ENCODE peak calls at places on chromosomes 1 and 21, in four cellular contexts. T is OCI-LY7, K is PC-9, P is endodermal cell. S is an unnamed sample.
A peak's percentile ranks its signal among the peaks of the same experiment; 100 is the strongest.

GRCh38 chr1:165773324-165773965 is 4.8 kb upstream of the TMCO1 start:
- DNase-seq in T (no peak), K (peak; percentile 62), P (no peak), S (no peak)

GRCh38 chr1:193569696-193570269 is 383.4 kb upstream of the B3GALT2 start:
- DNase-seq in T (no peak), K (peak; percentile 36), P (no peak), S (no peak)

GRCh38 chr1:6003568-6004411 is 11.6 kb upstream of the NPHP4 start:
- DNase-seq in T (no peak), K (no peak), P (peak; percentile 76), S (no peak)

GRCh38 chr1:212667223-212668139 is 32.2 kb downstream of the BATF3 start:
- DNase-seq in T (peak; percentile 35), K (peak; percentile 96), P (peak; percentile 78), S (peak; percentile 78)

GRCh38 chr1:160726114-160726497 is 12.9 kb upstream of the SLAMF7 start:
- DNase-seq in T (no peak), K (no peak), P (no peak), S (no peak)

GRCh38 chr1:41171266-41171874 is 70.7 kb downstream of the SCMH1 start:
- DNase-seq in T (peak; percentile 3), K (no peak), P (no peak), S (no peak)

GRCh38 chr1:200535605-200536004 is 84.9 kb downstream of the KIF14 start:
- DNase-seq in T (peak; percentile 35), K (peak; percentile 68), P (peak; percentile 73), S (peak; percentile 40)

GRCh38 chr1:8883510-8883909 is 5.0 kb upstream of the ENO1 start:
- DNase-seq in T (no peak), K (no peak), P (peak; percentile 86), S (no peak)

GRCh38 chr1:25802915-25803314 is 2.9 kb downstream of the SELENON start:
- DNase-seq in T (peak; percentile 47), K (no peak), P (no peak), S (no peak)

GRCh38 chr1:230128569-230129269 is 61.7 kb downstream of the GALNT2 start:
- DNase-seq in T (no peak), K (no peak), P (no peak), S (no peak)

GRCh38 chr1:181086926-181087325 is 1.6 kb upstream of the IER5 start:
- DNase-seq in T (no peak), K (peak; percentile 92), P (no peak), S (no peak)

GRCh38 chr1:183764981-183765380 is 39.9 kb upstream of the RGL1 start:
- DNase-seq in T (no peak), K (no peak), P (no peak), S (no peak)

GRCh38 chr21:25582888-25583287 is 24.4 kb downstream of the MRPL39 start:
- DNase-seq in T (no peak), K (no peak), P (no peak), S (no peak)

GRCh38 chr1:54118704-54119103 is 34.1 kb downstream of the CDCP2 start:
- DNase-seq in T (no peak), K (no peak), P (no peak), S (no peak)

GRCh38 chr1:100396651-100397050 is 44.3 kb downstream of the CDC14A start:
- DNase-seq in T (no peak), K (no peak), P (no peak), S (no peak)

GRCh38 chr1:213326666-213327317 is 275.8 kb downstream of the RPS6KC1 start:
- DNase-seq in T (no peak), K (no peak), P (no peak), S (no peak)

GRCh38 chr1:78092686-78093085 is 46.9 kb downstream of the GIPC2 start:
- DNase-seq in T (no peak), K (peak; percentile 76), P (no peak), S (no peak)

GRCh38 chr1:212551929-212552328 is 56.6 kb upstream of the ATF3 start:
- DNase-seq in T (no peak), K (no peak), P (no peak), S (no peak)

GRCh38 chr1:87572891-87573290 is 244.2 kb downstream of the LMO4 start:
- DNase-seq in T (no peak), K (no peak), P (no peak), S (no peak)

GRCh38 chr1:231507476-231508355 is 20.8 kb upstream of the TSNAX start:
- DNase-seq in T (no peak), K (no peak), P (no peak), S (no peak)

GRCh38 chr1:914253-914890 is 9.4 kb upstream of the SAMD11 start:
- DNase-seq in T (no peak), K (peak; percentile 16), P (no peak), S (no peak)

GRCh38 chr1:161740871-161741270 is 8.7 kb upstream of the DUSP12 start:
- DNase-seq in T (peak; percentile 32), K (no peak), P (no peak), S (no peak)

GRCh38 chr1:167905671-167906070 is 8.3 kb downstream of the ADCY10 start:
- DNase-seq in T (no peak), K (no peak), P (no peak), S (no peak)

GRCh38 chr21:17195965-17196364 is 316.9 kb upstream of the CXADR start:
- DNase-seq in T (no peak), K (no peak), P (no peak), S (no peak)

GRCh38 chr1:116377564-116378529 is 4.8 kb downstream of the ATP1A1 start:
- DNase-seq in T (peak; percentile 62), K (peak; percentile 97), P (no peak), S (peak; percentile 79)

GRCh38 chr1:62706985-62707745 is 19.0 kb upstream of the DOCK7 start:
- DNase-seq in T (no peak), K (peak; percentile 38), P (no peak), S (no peak)

GRCh38 chr1:43367026-43367903 is 546 bp downstream of the ELOVL1 start:
- DNase-seq in T (peak; percentile 43), K (no peak), P (no peak), S (no peak)

GRCh38 chr1:207811920-207812720 is 60.3 kb downstream of the CD46 start:
- DNase-seq in T (no peak), K (no peak), P (peak; percentile 78), S (peak; percentile 86)

GRCh38 chr1:39585933-39586332 is 9.3 kb upstream of the PABPC4 start:
- DNase-seq in T (no peak), K (no peak), P (no peak), S (no peak)

GRCh38 chr1:229003233-229004031 is 267.5 kb upstream of the RAB4A start:
- DNase-seq in T (no peak), K (no peak), P (no peak), S (no peak)

GRCh38 chr1:2190491-2190976 is 4.0 kb downstream of the FAAP20 start:
- DNase-seq in T (no peak), K (no peak), P (peak; percentile 58), S (no peak)
- H3K4me1 ChIP-seq in T (peaks cover 34% of the 10 kb centered on the region), K (peaks cover 4% of the 10 kb centered on the region), P (peaks cover 5% of the 10 kb centered on the region), S (peaks cover 56% of the 10 kb centered on the region)

GRCh38 chr1:12376236-12377064 is 146.6 kb downstream of the VPS13D start:
- DNase-seq in T (no peak), K (no peak), P (no peak), S (no peak)
- TF ChIP-seq CTCF in T (no peak), K (no peak), P (no peak), S (no peak)

DNA sequence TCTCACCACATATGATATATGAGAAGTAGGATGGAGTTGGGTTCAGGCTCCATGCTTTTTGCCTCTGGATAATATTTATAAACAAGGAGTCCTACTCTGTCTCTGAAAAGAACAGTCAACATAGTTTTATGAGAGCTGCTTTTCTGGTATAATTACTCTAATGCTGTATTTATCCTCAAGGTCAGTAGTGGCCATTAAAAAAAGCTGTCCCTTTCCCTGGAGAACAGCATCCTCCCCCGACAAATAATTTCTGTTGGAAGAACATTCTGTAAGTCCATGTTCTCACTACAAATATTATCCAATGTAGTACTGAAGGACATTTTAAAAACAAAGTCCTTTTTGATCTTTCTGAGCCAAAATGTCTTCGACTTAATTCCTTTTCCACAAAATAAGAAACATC is 9.0 kb upstream of the RGS5 start:
- DNase-seq in T (no peak), K (no peak), P (no peak), S (no peak)
- H3K27ac ChIP-seq in T (no peak overlapping the region), K (no peak overlapping the region), P (no peak overlapping the region), S (no peak overlapping the region)

GRCh38 chr21:45328198-45329087 is 40.7 kb upstream of the POFUT2 start:
- DNase-seq in T (no peak), K (no peak), P (peak; percentile 65), S (no peak)

GRCh38 chr21:45329261-45330074 is 41.8 kb upstream of the POFUT2 start:
- DNase-seq in T (no peak), K (peak; percentile 49), P (peak; percentile 71), S (no peak)

GRCh38 chr21:45326834-45327457 is 39.3 kb upstream of the POFUT2 start:
- DNase-seq in T (no peak), K (no peak), P (peak; percentile 51), S (no peak)

GRCh38 chr21:45326169-45326833 is 38.6 kb upstream of the POFUT2 start:
- DNase-seq in T (no peak), K (no peak), P (peak; percentile 51), S (no peak)

DNA sequence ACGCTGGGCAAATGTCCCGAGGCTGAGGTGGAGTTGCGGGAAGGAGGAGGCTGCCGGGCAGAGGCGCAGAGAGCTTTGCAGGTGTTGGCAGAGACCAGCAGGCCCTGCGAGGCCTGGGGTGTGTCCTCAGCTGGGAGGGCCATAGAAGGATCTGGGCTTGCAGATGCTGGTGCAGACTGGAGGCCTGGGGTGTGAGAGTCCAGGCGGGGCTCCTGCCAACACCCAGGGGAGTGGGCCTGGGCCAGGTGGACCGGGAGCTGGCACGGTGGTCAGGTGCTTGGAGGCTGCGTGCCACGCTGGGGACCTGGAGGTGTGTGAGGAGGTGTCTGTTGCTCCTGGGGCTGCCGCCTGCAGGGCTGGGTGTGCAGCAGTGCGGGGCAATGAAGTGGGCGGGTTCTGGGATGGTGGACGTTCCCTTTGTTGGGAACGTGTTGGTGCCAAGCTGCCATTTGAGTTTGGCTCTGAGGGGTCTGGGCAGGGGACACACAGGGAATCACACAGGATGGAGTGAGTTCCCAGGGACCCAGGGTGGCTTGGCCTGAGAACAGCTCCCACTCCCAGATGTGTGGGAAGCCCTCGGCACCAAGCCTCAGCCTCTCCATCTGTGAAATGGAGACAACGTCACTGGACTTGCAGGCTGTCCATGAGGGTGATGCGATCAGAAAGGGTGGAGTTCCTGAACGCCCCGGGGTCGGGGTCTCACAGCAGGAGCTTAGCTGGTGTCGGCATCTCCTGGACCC is 39.9 kb upstream of the POFUT2 start:
- DNase-seq in T (no peak), K (no peak), P (peak; percentile 53), S (no peak)
- H3K4me1 ChIP-seq in T (no peaks in the 10 kb centered on the region), K (peaks cover 19% of the 10 kb centered on the region), P (peaks cover 26% of the 10 kb centered on the region), S (peaks cover 23% of the 10 kb centered on the region)

GRCh38 chr1:16986596-16987361 is 6.4 kb upstream of the MFAP2 start:
- DNase-seq in T (no peak), K (no peak), P (peak; percentile 90), S (no peak)
- TF ChIP-seq CTCF in T (peak; percentile 72), K (peak; percentile 39), P (peak; percentile 89), S (no peak)

GRCh38 chr1:22709891-22710687 is 550 bp upstream of the EPHB2 start:
- DNase-seq in T (peak; percentile 60), K (no peak), P (peak; percentile 85), S (no peak)
- H3K27ac ChIP-seq in T (no peak overlapping the region), K (no peak overlapping the region), P (peak overlapping the region; percentile 26), S (no peak overlapping the region)